ENCODE peak calls at places on chromosomes 13 and 19, in five cellular contexts. One of them, this sample, is unnamed.
A peak's percentile ranks its signal among the peaks of the same experiment; 100 is the strongest.

GRCh38 chr19:29909545-29909944 is 32.5 kb upstream of the URI1 start:
- DNase-seq in transverse colon: no peak
- DNase-seq in pancreas: no peak
- DNase-seq in thoracic aorta: no peak
- DNase-seq in A549: no peak
- DNase-seq in this sample: no peak

GRCh38 chr19:18504886-18505610 is 16.8 kb downstream of the ELL start:
- DNase-seq in A549: no peak
- DNase-seq in thoracic aorta: no peak
- DNase-seq in transverse colon: peak; percentile 45
- DNase-seq in pancreas: no peak
- DNase-seq in this sample: no peak

GRCh38 chr13:85204668-85205344 is 594.4 kb downstream of the SLITRK6 start:
- DNase-seq in pancreas: peak; percentile 51
- DNase-seq in transverse colon: no peak
- DNase-seq in thoracic aorta: no peak
- DNase-seq in A549: no peak
- DNase-seq in this sample: no peak

GRCh38 chr13:114010401-114011101 is 36.7 kb upstream of the C13orf46 start:
- DNase-seq in thoracic aorta: no peak
- DNase-seq in A549: no peak
- DNase-seq in transverse colon: no peak
- DNase-seq in pancreas: peak; percentile 71
- DNase-seq in this sample: no peak

GRCh38 chr13:20272571-20273171 is 40.6 kb upstream of the GJB6 start:
- DNase-seq in thoracic aorta: no peak
- DNase-seq in pancreas: no peak
- DNase-seq in transverse colon: no peak
- DNase-seq in A549: no peak
- DNase-seq in this sample: no peak

GRCh38 chr13:111937763-111938375 is 129.1 kb upstream of the SOX1 start:
- DNase-seq in pancreas: no peak
- DNase-seq in transverse colon: no peak
- DNase-seq in A549: no peak
- DNase-seq in thoracic aorta: no peak
- DNase-seq in this sample: no peak

GRCh38 chr19:10468133-10468532 is 35.0 kb downstream of the KEAP1 start:
- DNase-seq in thoracic aorta: no peak
- DNase-seq in pancreas: no peak
- DNase-seq in transverse colon: no peak
- DNase-seq in A549: no peak
- DNase-seq in this sample: no peak

GRCh38 chr13:95216182-95216581 is 85.1 kb downstream of the ABCC4 start:
- DNase-seq in thoracic aorta: no peak
- DNase-seq in transverse colon: no peak
- DNase-seq in pancreas: no peak
- DNase-seq in A549: no peak
- DNase-seq in this sample: no peak

GRCh38 chr13:37914781-37915391 is 45.3 kb upstream of the TRPC4 start:
- DNase-seq in thoracic aorta: no peak
- DNase-seq in transverse colon: no peak
- DNase-seq in A549: no peak
- DNase-seq in pancreas: no peak
- DNase-seq in this sample: no peak

GRCh38 chr19:29770653-29771052 is 41.1 kb upstream of the CCNE1 start:
- DNase-seq in transverse colon: no peak
- DNase-seq in pancreas: no peak
- DNase-seq in A549: no peak
- DNase-seq in thoracic aorta: no peak
- DNase-seq in this sample: no peak

GRCh38 chr13:112124100-112124499 is 57.2 kb downstream of the SOX1 start:
- DNase-seq in thoracic aorta: no peak
- DNase-seq in pancreas: no peak
- DNase-seq in A549: no peak
- DNase-seq in transverse colon: no peak
- DNase-seq in this sample: no peak

GRCh38 chr13:38758278-38758677 is 71.4 kb downstream of the FREM2 start:
- DNase-seq in pancreas: no peak
- DNase-seq in transverse colon: no peak
- DNase-seq in A549: no peak
- DNase-seq in thoracic aorta: no peak
- DNase-seq in this sample: no peak

GRCh38 chr19:36032251-36033104 is at the start of gene CLIP3:
- DNase-seq in pancreas: peak; percentile 77
- DNase-seq in thoracic aorta: no peak
- DNase-seq in A549: no peak
- DNase-seq in transverse colon: peak; percentile 45
- DNase-seq in this sample: no peak

GRCh38 chr19:41355802-41356201 is 2.1 kb upstream of the TGFB1 start:
- DNase-seq in A549: no peak
- DNase-seq in pancreas: no peak
- DNase-seq in transverse colon: no peak
- DNase-seq in thoracic aorta: no peak
- DNase-seq in this sample: no peak

GRCh38 chr19:33267706-33268105 is 34.6 kb downstream of the CEBPA start:
- DNase-seq in transverse colon: no peak
- DNase-seq in pancreas: peak; percentile 55
- DNase-seq in A549: no peak
- DNase-seq in thoracic aorta: no peak
- DNase-seq in this sample: no peak

GRCh38 chr19:47512948-47513319 is 1.9 kb downstream of the NAPA start:
- DNase-seq in transverse colon: no peak
- DNase-seq in pancreas: no peak
- DNase-seq in A549: no peak
- DNase-seq in thoracic aorta: no peak
- DNase-seq in this sample: no peak

GRCh38 chr19:30112666-30113065 is 170.6 kb downstream of the URI1 start:
- DNase-seq in A549: no peak
- DNase-seq in transverse colon: no peak
- DNase-seq in thoracic aorta: no peak
- DNase-seq in pancreas: no peak
- DNase-seq in this sample: no peak

GRCh38 chr13:102277286-102277685 is 124.6 kb downstream of the FGF14 start:
- DNase-seq in transverse colon: no peak
- DNase-seq in A549: no peak
- DNase-seq in pancreas: peak; percentile 29
- DNase-seq in thoracic aorta: no peak
- DNase-seq in this sample: no peak

GRCh38 chr19:45508931-45509691 is 1.8 kb downstream of the VASP start:
- DNase-seq in pancreas: peak; percentile 86
- DNase-seq in thoracic aorta: peak; percentile 67
- DNase-seq in A549: peak; percentile 81
- DNase-seq in transverse colon: peak; percentile 86
- DNase-seq in this sample: peak; percentile 73

GRCh38 chr13:77874406-77874805 is 44.2 kb downstream of the EDNRB start:
- DNase-seq in pancreas: no peak
- DNase-seq in A549: no peak
- DNase-seq in thoracic aorta: no peak
- DNase-seq in transverse colon: no peak
- DNase-seq in this sample: no peak

GRCh38 chr13:25224151-25224550 is 52.1 kb upstream of the AMER2 start:
- DNase-seq in pancreas: no peak
- DNase-seq in transverse colon: no peak
- DNase-seq in thoracic aorta: no peak
- DNase-seq in A549: no peak
- DNase-seq in this sample: no peak

GRCh38 chr19:46887240-46887782 is 26.5 kb downstream of the ARHGAP35 start:
- DNase-seq in thoracic aorta: no peak
- DNase-seq in pancreas: no peak
- DNase-seq in A549: no peak
- DNase-seq in transverse colon: no peak
- DNase-seq in this sample: no peak

GRCh38 chr19:18657590-18658365 is 20.9 kb downstream of the KLHL26 start:
- DNase-seq in transverse colon: no peak
- DNase-seq in thoracic aorta: peak; percentile 41
- DNase-seq in pancreas: no peak
- DNase-seq in A549: peak; percentile 29
- DNase-seq in this sample: peak; percentile 51

GRCh38 chr13:27822258-27822872 is 30.1 kb downstream of the GSX1 start:
- DNase-seq in thoracic aorta: no peak
- DNase-seq in transverse colon: no peak
- DNase-seq in pancreas: no peak
- DNase-seq in A549: no peak
- DNase-seq in this sample: no peak
- H3K4me1 ChIP-seq in thoracic aorta: no peaks in the 10 kb centered on the region
- H3K4me1 ChIP-seq in transverse colon: peaks cover 8% of the 10 kb centered on the region
- H3K4me1 ChIP-seq in pancreas: no peaks in the 10 kb centered on the region
- H3K4me1 ChIP-seq in A549: no peaks in the 10 kb centered on the region
- H3K4me1 ChIP-seq in this sample: no peaks in the 10 kb centered on the region

DNA sequence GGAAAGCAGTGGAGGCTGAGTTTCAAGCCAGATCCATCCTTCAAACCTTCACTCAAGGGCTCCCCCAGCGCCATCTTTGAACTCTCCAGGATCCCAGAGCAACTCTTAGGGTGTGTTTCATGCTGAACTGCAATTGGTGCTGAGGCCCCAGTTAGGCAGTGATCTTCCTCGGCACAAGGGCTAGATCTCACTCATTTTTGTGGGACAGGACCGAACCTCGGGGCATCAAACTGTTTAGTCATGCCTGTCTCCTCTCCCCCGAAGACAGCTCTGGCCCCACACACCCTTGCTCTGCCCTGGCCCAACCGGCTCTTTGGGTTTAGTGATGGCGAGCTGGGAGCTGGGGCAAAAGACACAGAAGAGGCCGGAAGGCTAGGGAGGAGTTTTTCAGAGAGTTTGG is 115.1 kb downstream of the NUFIP1 start:
- DNase-seq in pancreas: no peak
- DNase-seq in A549: no peak
- DNase-seq in thoracic aorta: no peak
- DNase-seq in transverse colon: no peak
- DNase-seq in this sample: no peak
- H3K4me3 ChIP-seq in pancreas: no peak overlapping the region
- H3K4me3 ChIP-seq in A549: no peak overlapping the region
- H3K4me3 ChIP-seq in thoracic aorta: no peak overlapping the region
- H3K4me3 ChIP-seq in transverse colon: no peak overlapping the region
- H3K4me3 ChIP-seq in this sample: no peak overlapping the region

GRCh38 chr13:33033361-33033812 is 17.2 kb downstream of the KL start:
- DNase-seq in transverse colon: no peak
- DNase-seq in pancreas: no peak
- DNase-seq in thoracic aorta: no peak
- DNase-seq in A549: no peak
- DNase-seq in this sample: no peak
- TF ChIP-seq CTCF in transverse colon: no peak
- TF ChIP-seq CTCF in pancreas: no peak
- TF ChIP-seq CTCF in thoracic aorta: no peak
- TF ChIP-seq CTCF in A549: no peak
- TF ChIP-seq CTCF in this sample: no peak

DNA sequence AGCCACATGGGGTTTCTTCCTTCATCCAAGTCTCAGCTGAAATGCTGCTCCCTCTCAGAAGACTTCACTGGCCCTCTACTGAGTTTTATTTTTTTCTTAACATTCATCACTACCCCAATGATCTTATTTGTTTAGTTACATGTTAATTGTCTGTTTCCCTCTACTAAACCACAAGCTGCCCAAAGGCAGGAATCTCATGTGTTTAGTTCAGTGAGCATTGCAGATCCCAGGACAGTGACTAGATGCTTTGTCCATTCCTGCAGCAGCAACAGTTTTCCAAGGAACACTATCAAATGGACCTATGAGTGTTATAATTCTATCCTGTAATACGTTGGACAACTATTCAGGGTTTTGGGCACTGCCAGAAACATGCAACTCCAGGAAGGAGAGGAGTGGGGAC is 93.1 kb downstream of the RNASEH2B start:
- DNase-seq in thoracic aorta: no peak
- DNase-seq in transverse colon: no peak
- DNase-seq in pancreas: no peak
- DNase-seq in A549: no peak
- DNase-seq in this sample: no peak
- H3K4me1 ChIP-seq in thoracic aorta: peaks cover 16% of the 10 kb centered on the region
- H3K4me1 ChIP-seq in transverse colon: no peaks in the 10 kb centered on the region
- H3K4me1 ChIP-seq in pancreas: no peaks in the 10 kb centered on the region
- H3K4me1 ChIP-seq in A549: no peaks in the 10 kb centered on the region
- H3K4me1 ChIP-seq in this sample: no peaks in the 10 kb centered on the region

GRCh38 chr19:38682872-38683392 is 35.5 kb downstream of the ACTN4 start:
- DNase-seq in A549: no peak
- DNase-seq in transverse colon: no peak
- DNase-seq in thoracic aorta: no peak
- DNase-seq in pancreas: no peak
- DNase-seq in this sample: no peak

GRCh38 chr19:38685666-38686529 is 38.4 kb downstream of the ACTN4 start:
- DNase-seq in transverse colon: no peak
- DNase-seq in thoracic aorta: no peak
- DNase-seq in A549: peak; percentile 88
- DNase-seq in pancreas: no peak
- DNase-seq in this sample: no peak

GRCh38 chr19:38684862-38685665 is 37.6 kb downstream of the ACTN4 start:
- DNase-seq in thoracic aorta: no peak
- DNase-seq in transverse colon: no peak
- DNase-seq in A549: no peak
- DNase-seq in pancreas: no peak
- DNase-seq in this sample: no peak

GRCh38 chr19:38683393-38684077 is 36.1 kb downstream of the ACTN4 start:
- DNase-seq in transverse colon: peak; percentile 89
- DNase-seq in A549: peak; percentile 100
- DNase-seq in thoracic aorta: no peak
- DNase-seq in pancreas: peak; percentile 96
- DNase-seq in this sample: peak; percentile 97

DNA sequence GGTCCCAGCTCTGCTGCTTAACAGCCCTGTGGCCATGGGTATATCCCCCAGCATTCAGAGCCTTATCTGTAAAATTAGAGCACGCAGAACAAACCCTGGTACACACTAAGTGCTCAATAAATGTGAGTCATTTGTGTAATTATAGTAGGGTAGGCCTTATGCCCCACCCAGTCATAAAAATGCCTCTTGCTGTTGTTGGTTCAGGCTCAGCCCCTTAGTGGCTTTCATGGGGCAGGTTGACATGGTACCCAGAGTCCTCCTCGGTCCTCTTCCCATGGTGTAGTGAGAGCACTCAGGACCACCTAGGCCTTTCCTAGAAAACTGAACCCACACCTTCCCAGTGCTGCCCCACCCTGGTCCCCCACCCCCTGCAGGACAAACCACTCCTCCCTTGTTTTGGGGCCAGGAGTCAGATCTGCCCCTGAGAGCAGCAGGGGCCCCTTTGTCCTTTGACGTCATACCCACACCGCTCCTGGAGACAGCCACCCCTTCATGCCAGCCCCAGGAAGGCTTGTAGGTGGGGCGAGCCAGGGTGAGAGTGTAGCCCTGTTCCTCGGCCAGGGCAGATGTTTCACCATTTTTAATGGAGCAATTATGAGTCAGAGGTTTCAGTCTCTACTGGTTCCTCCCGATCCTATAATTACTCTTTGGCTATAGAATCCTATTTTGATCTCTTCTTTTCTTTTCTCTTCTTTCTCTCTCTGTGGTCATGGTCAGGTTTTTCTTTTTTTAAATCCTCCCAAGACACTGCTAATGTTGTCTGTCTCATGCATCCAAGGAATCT is 36.8 kb downstream of the ACTN4 start:
- DNase-seq in thoracic aorta: peak; percentile 55
- DNase-seq in pancreas: no peak
- DNase-seq in A549: peak; percentile 100
- DNase-seq in transverse colon: peak; percentile 87
- DNase-seq in this sample: peak; percentile 93
- H3K4me3 ChIP-seq in thoracic aorta: peak overlapping the region; percentile 24
- H3K4me3 ChIP-seq in pancreas: no peak overlapping the region
- H3K4me3 ChIP-seq in A549: peak overlapping the region; percentile 24
- H3K4me3 ChIP-seq in transverse colon: no peak overlapping the region
- H3K4me3 ChIP-seq in this sample: no peak overlapping the region

This sample was measured in adrenal gland.